ENCODE peak calls at places on chromosome 1, in five cellular contexts. H is IMR-90, U is astrocyte, T is fibroblast of lung, B is neural progenitor cell. G is an unnamed sample.
A peak's percentile ranks its signal among the peaks of the same experiment; 100 is the strongest.

GRCh38 chr1:42935313-42935624 is 23.4 kb downstream of the SLC2A1 start:
- DNase-seq in H (no peak), U (no peak), T (no peak), B (no peak), G (no peak)

GRCh38 chr1:40036574-40036973 is 4.0 kb upstream of the CAP1 start:
- DNase-seq in H (peak; percentile 87), U (peak; percentile 89), T (peak; percentile 93), B (no peak), G (peak; percentile 48)

GRCh38 chr1:34884961-34885360 is 25.4 kb upstream of the SMIM12 start:
- DNase-seq in H (no peak), U (no peak), T (no peak), B (peak; percentile 21), G (no peak)

GRCh38 chr1:200670215-200671118 is 760 bp upstream of the DDX59 start:
- DNase-seq in H (peak; percentile 65), U (peak; percentile 60), T (peak; percentile 73), B (peak; percentile 36), G (no peak)

GRCh38 chr1:156583821-156584622 is 4.5 kb downstream of the TTC24 start:
- DNase-seq in H (peak; percentile 84), U (peak; percentile 60), T (peak; percentile 72), B (peak; percentile 86), G (peak; percentile 82)

GRCh38 chr1:153697191-153697872 is 18.8 kb downstream of the NPR1 start:
- DNase-seq in H (no peak), U (peak; percentile 70), T (peak; percentile 79), B (peak; percentile 21), G (no peak)

GRCh38 chr1:54312874-54313316 is 93.3 kb downstream of the SSBP3 start:
- DNase-seq in H (peak; percentile 77), U (peak; percentile 74), T (peak; percentile 83), B (peak; percentile 73), G (peak; percentile 90)

GRCh38 chr1:14826172-14826636 is 227.7 kb downstream of the KAZN start:
- DNase-seq in H (peak; percentile 89), U (peak; percentile 87), T (peak; percentile 86), B (no peak), G (peak; percentile 96)

GRCh38 chr1:99771522-99771921 is 5.1 kb upstream of the FRRS1 start:
- DNase-seq in H (no peak), U (no peak), T (no peak), B (no peak), G (no peak)

GRCh38 chr1:82420584-82420983 is 619.9 kb downstream of the ADGRL2 start:
- DNase-seq in H (no peak), U (no peak), T (no peak), B (no peak), G (no peak)

DNA sequence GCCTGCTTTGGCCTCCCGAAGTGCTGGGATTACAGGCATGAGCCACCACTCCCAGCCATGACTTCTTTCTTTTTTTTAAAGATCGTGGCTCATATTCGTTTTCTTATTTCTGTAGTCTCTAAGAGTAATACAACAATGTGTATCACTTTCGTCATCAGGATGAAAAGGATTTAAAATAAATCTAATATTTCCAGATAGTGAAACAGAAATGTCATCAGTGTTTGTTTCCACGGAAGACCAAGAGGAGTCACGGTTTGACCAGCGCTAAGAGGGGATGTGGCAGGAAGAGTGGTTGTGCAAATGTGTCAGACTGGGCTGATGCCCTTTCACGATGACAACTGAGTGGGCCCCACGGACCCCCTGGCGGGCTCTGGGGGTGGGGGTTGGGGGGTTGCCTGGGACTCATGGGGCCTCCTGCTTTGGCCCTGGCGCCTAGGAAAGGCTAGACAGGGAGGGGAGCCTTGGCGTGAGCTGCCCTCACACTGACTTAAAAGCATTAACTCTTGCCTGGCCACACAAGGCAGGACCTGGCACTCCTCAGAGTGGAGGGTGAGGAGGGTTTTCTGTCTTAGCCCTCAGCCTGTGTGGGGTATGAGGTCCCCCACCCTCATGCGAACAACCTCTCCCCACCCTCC is 8.4 kb downstream of the SOX13 start:
- DNase-seq in H (peak; percentile 50), U (no peak), T (no peak), B (no peak), G (peak; percentile 33)
- H3K9ac ChIP-seq in H (no peak overlapping the region), U (no peak overlapping the region), T (no peak overlapping the region), B (no peak overlapping the region), G (peak overlapping the region; percentile 53)

GRCh38 chr1:160098852-160099647 is 631 bp upstream of the IGSF8 start:
- DNase-seq in H (peak; percentile 87), U (peak; percentile 74), T (peak; percentile 88), B (peak; percentile 97), G (peak; percentile 92)
- H3K9ac ChIP-seq in H (peak overlapping the region; percentile 41), U (peak overlapping the region; percentile 69), T (peak overlapping the region; percentile 51), B (no peak overlapping the region), G (peak overlapping the region; percentile 90)

GRCh38 chr1:228379666-228380065 is 27.0 kb downstream of the TRIM11 start:
- DNase-seq in H (no peak), U (no peak), T (no peak), B (no peak), G (no peak)
- H3K9ac ChIP-seq in H (no peak overlapping the region), U (no peak overlapping the region), T (no peak overlapping the region), B (no peak overlapping the region), G (peak overlapping the region; percentile 89)

DNA sequence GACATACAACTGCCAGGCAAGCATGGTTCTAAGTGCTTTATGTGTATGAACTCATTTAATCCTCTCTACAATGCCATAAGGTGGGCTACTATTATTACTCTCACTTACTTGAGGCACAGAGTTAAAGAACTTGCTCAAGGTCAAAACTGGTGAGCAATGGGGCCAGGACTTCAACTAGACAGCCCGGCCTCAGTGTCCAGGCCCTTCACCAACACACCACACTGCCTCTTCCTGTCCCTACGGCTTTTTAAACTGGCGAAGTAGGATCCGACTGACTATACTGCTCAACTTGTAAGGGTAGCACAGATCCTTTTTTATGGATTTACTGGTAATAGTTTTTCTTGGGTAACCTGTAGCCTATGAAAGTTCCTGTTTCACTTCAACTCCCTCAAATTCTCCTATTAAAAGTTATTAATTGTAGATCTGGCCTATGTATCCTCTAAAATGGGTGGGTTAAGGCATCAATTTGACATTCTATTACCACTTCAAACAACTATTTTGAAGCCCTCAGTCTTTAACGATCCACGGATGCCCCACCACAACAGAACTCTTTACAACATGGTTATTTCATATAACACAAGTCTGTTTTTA is 4.3 kb downstream of the ERRFI1 start:
- DNase-seq in H (no peak), U (no peak), T (peak; percentile 38), B (no peak), G (peak; percentile 39)
- H3K9ac ChIP-seq in H (peak overlapping the region; percentile 66), U (peak overlapping the region; percentile 95), T (no peak overlapping the region), B (no peak overlapping the region), G (peak overlapping the region; percentile 97)

GRCh38 chr1:21843996-21844395 is 31.9 kb downstream of the LDLRAD2 start:
- DNase-seq in H (no peak), U (no peak), T (no peak), B (no peak), G (no peak)
- H3K9ac ChIP-seq in H (no peak overlapping the region), U (no peak overlapping the region), T (no peak overlapping the region), B (no peak overlapping the region), G (no peak overlapping the region)

DNA sequence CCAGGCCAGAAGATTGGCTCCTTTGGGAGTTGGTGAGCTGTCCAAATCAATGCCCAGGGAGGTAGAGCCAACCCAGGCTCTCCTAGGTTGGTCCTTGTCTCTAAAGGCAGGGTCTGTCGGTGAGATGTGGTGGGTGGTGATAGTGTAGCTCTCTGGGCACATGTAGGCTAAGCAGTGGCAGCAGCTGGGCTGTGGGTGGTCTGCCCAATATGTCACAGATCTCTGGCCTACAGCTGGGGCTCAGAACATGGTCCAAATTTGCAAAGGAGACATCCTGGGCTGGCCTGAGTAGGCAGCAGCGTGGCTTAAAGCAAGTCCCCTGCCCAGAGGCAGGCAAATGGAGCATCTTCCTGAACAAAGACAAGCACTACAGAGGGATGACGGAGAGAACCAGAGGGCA is 61.1 kb upstream of the PRDX6 start:
- DNase-seq in H (no peak), U (no peak), T (no peak), B (no peak), G (no peak)
- H3K9ac ChIP-seq in H (no peak overlapping the region), U (no peak overlapping the region), T (no peak overlapping the region), B (no peak overlapping the region), G (no peak overlapping the region)

DNA sequence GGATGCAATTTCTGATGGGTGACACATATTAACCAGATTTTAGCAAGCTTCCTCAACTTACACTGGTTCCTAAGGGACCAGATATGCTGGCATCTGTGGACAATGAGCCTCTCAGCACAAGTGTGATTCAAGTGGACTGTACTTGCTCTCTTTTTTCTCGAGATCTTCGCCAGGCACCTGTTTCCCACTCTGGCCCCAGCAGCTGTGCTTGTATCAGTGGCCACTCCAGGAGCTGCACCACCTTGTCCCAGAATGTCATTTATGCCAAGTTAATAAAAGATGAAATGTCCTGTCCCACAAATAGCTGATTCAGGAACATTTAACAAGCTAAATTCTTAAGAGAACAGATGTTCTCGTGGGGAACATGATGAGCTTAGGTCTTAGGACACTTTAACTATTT is 14.6 kb downstream of the C1orf198 start:
- DNase-seq in H (no peak), U (no peak), T (no peak), B (no peak), G (no peak)
- H3K9ac ChIP-seq in H (no peak overlapping the region), U (no peak overlapping the region), T (no peak overlapping the region), B (no peak overlapping the region), G (no peak overlapping the region)

G was measured in mesenchymal stem cell.